ENCODE peak calls at places on chromosomes 5 and 9, in six cellular contexts. One of them, this sample, is unnamed.

GRCh38 chr9:132077881-132078280 is 1.8 kb downstream of the MED27 start:
- DNase-seq in fibroblast of mammary gland: peak
- DNase-seq in uterus: no peak
- DNase-seq in omental fat pad: no peak
- DNase-seq in cardiac muscle cell: no peak
- DNase-seq in NB4: no peak
- DNase-seq in this sample: no peak

GRCh38 chr9:133252301-133252776 is 22.7 kb downstream of the ABO start:
- DNase-seq in fibroblast of mammary gland: no peak
- DNase-seq in uterus: peak
- DNase-seq in omental fat pad: no peak
- DNase-seq in cardiac muscle cell: no peak
- DNase-seq in NB4: no peak
- DNase-seq in this sample: no peak

GRCh38 chr9:99127372-99128132 is 22.6 kb downstream of the TGFBR1 start:
- DNase-seq in fibroblast of mammary gland: peak
- DNase-seq in uterus: no peak
- DNase-seq in omental fat pad: no peak
- DNase-seq in cardiac muscle cell: no peak
- DNase-seq in NB4: no peak
- DNase-seq in this sample: no peak

GRCh38 chr5:61246768-61247307 is 84.6 kb upstream of the SMIM15 start:
- DNase-seq in fibroblast of mammary gland: no peak
- DNase-seq in uterus: no peak
- DNase-seq in omental fat pad: no peak
- DNase-seq in cardiac muscle cell: no peak
- DNase-seq in NB4: no peak
- DNase-seq in this sample: no peak

GRCh38 chr9:123406016-123406415 is 50.0 kb downstream of the CRB2 start:
- DNase-seq in fibroblast of mammary gland: no peak
- DNase-seq in uterus: no peak
- DNase-seq in omental fat pad: no peak
- DNase-seq in cardiac muscle cell: no peak
- DNase-seq in NB4: no peak
- DNase-seq in this sample: no peak

GRCh38 chr9:95104088-95104960 is 213.2 kb downstream of the FANCC start:
- DNase-seq in fibroblast of mammary gland: no peak
- DNase-seq in uterus: no peak
- DNase-seq in omental fat pad: no peak
- DNase-seq in cardiac muscle cell: no peak
- DNase-seq in NB4: no peak
- DNase-seq in this sample: no peak

GRCh38 chr9:26459959-26460358 is 432.6 kb downstream of the CAAP1 start:
- DNase-seq in fibroblast of mammary gland: no peak
- DNase-seq in uterus: no peak
- DNase-seq in omental fat pad: no peak
- DNase-seq in cardiac muscle cell: no peak
- DNase-seq in NB4: no peak
- DNase-seq in this sample: no peak

GRCh38 chr9:9560382-9561035 is 1052.3 kb downstream of the PTPRD start:
- DNase-seq in fibroblast of mammary gland: no peak
- DNase-seq in uterus: no peak
- DNase-seq in omental fat pad: no peak
- DNase-seq in cardiac muscle cell: no peak
- DNase-seq in NB4: no peak
- DNase-seq in this sample: no peak

GRCh38 chr5:66989286-66989685 is 207.3 kb downstream of the CD180 start:
- DNase-seq in fibroblast of mammary gland: no peak
- DNase-seq in uterus: no peak
- DNase-seq in omental fat pad: no peak
- DNase-seq in cardiac muscle cell: peak
- DNase-seq in NB4: no peak
- DNase-seq in this sample: no peak

GRCh38 chr5:14178671-14179211 is 35.6 kb downstream of the TRIO start:
- DNase-seq in fibroblast of mammary gland: peak
- DNase-seq in uterus: no peak
- DNase-seq in omental fat pad: no peak
- DNase-seq in cardiac muscle cell: peak
- DNase-seq in NB4: no peak
- DNase-seq in this sample: no peak

GRCh38 chr5:139385061-139385889 is 2.2 kb upstream of the SLC23A1 start:
- DNase-seq in fibroblast of mammary gland: no peak
- DNase-seq in uterus: no peak
- DNase-seq in omental fat pad: no peak
- DNase-seq in cardiac muscle cell: no peak
- DNase-seq in NB4: peak
- DNase-seq in this sample: no peak

GRCh38 chr5:57174850-57175525 is 1.1 kb downstream of the GPBP1 start:
- DNase-seq in fibroblast of mammary gland: no peak
- DNase-seq in uterus: no peak
- DNase-seq in omental fat pad: no peak
- DNase-seq in cardiac muscle cell: peak
- DNase-seq in NB4: no peak
- DNase-seq in this sample: no peak

GRCh38 chr5:61275841-61276240 is 56.2 kb upstream of the ZSWIM6 start:
- DNase-seq in fibroblast of mammary gland: peak
- DNase-seq in uterus: no peak
- DNase-seq in omental fat pad: no peak
- DNase-seq in cardiac muscle cell: no peak
- DNase-seq in NB4: peak
- DNase-seq in this sample: no peak

DNA sequence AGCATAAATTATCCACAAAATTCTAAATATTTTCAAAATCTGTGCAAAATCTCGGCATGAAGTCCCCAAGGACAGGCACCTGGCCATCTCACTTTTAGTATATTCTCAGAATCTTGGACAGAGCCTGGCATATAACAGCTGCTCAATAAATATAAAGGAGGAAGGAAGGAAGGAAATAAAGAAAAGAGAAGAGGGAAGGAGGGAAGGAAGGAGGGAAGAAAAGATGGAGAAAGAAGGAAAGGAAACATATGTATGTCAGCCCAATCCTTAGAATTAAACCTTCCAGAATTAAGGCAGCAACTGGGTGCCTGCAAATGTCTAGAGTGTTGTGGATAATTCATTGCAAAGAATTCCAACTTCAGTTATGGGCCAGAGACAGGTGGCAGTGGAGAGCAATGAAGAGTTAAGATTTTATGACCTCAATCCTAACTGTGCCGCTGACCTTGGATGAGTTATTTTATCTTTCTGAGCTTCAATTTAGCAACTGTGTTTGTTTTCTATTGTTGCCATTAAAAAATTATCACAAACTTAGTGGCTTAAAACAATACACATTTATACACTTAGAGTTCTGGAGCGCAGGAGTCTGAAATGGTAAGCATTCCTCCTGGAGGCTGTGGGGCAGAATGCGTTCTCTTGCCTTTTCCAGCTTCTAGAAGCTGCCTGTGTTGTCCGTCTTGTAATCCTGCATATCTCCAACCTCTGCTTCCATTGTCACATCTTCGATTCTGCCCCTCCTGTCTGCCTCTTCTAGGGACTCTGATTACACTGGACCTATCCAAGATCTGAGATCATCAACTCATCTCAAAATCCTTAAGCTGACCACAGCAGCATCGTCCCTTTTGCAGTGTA is 200.8 kb upstream of the MSX2 start:
- DNase-seq in fibroblast of mammary gland: no peak
- DNase-seq in uterus: no peak
- DNase-seq in omental fat pad: no peak
- DNase-seq in cardiac muscle cell: no peak
- DNase-seq in NB4: no peak
- DNase-seq in this sample: no peak
- TF ChIP-seq CTCF in fibroblast of mammary gland: peak
- TF ChIP-seq CTCF in uterus: no peak
- TF ChIP-seq CTCF in omental fat pad: no peak
- TF ChIP-seq CTCF in cardiac muscle cell: no peak
- TF ChIP-seq CTCF in NB4: no peak
- TF ChIP-seq CTCF in this sample: no peak

GRCh38 chr9:130327070-130327780 is 61.7 kb downstream of the HMCN2 start:
- DNase-seq in fibroblast of mammary gland: no peak
- DNase-seq in uterus: peak
- DNase-seq in omental fat pad: no peak
- DNase-seq in cardiac muscle cell: peak
- DNase-seq in NB4: peak
- DNase-seq in this sample: no peak
- TF ChIP-seq CTCF in fibroblast of mammary gland: peak
- TF ChIP-seq CTCF in uterus: peak
- TF ChIP-seq CTCF in omental fat pad: no peak
- TF ChIP-seq CTCF in cardiac muscle cell: peak
- TF ChIP-seq CTCF in NB4: peak
- TF ChIP-seq CTCF in this sample: no peak

GRCh38 chr5:96439477-96440184 is 6.6 kb upstream of the PCSK1 start:
- DNase-seq in fibroblast of mammary gland: peak
- DNase-seq in uterus: no peak
- DNase-seq in omental fat pad: no peak
- DNase-seq in cardiac muscle cell: no peak
- DNase-seq in NB4: no peak
- DNase-seq in this sample: no peak

GRCh38 chr5:96432245-96433065 is 593 bp downstream of the PCSK1 start:
- DNase-seq in fibroblast of mammary gland: peak
- DNase-seq in uterus: no peak
- DNase-seq in omental fat pad: no peak
- DNase-seq in cardiac muscle cell: no peak
- DNase-seq in NB4: no peak
- DNase-seq in this sample: no peak

GRCh38 chr5:96433066-96433447 is at the start of gene PCSK1:
- DNase-seq in fibroblast of mammary gland: peak
- DNase-seq in uterus: no peak
- DNase-seq in omental fat pad: no peak
- DNase-seq in cardiac muscle cell: no peak
- DNase-seq in NB4: no peak
- DNase-seq in this sample: no peak

GRCh38 chr5:96431376-96432244 is 1.4 kb downstream of the PCSK1 start:
- DNase-seq in fibroblast of mammary gland: peak
- DNase-seq in uterus: no peak
- DNase-seq in omental fat pad: peak
- DNase-seq in cardiac muscle cell: no peak
- DNase-seq in NB4: peak
- DNase-seq in this sample: no peak

DNA sequence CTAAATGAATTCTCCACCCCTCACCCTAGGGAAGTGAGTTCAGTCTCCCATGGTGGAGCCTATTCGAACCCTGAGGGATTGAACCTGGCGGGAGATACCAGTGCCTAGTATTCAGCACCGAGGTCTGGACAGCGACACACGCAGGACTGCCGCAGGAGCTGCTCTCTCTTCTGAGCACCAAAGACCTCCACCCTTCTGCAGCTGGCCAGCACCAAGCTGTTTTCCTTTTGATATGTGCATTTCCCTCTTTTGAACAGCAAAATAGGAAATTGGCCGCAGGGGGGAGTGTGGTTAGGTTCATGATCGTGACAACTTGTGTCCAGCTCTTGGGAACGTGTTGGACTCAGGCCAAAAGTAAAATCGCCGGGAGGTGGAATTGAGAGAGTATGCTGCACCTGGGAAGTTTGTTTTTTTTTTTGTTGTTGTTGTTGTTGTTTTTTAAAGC is 1.2 kb upstream of the PCSK1 start:
- DNase-seq in fibroblast of mammary gland: peak
- DNase-seq in uterus: no peak
- DNase-seq in omental fat pad: peak
- DNase-seq in cardiac muscle cell: peak
- DNase-seq in NB4: peak
- DNase-seq in this sample: no peak
- TF ChIP-seq CTCF in fibroblast of mammary gland: no peak
- TF ChIP-seq CTCF in uterus: no peak
- TF ChIP-seq CTCF in omental fat pad: no peak
- TF ChIP-seq CTCF in cardiac muscle cell: peak
- TF ChIP-seq CTCF in NB4: no peak
- TF ChIP-seq CTCF in this sample: no peak

DNA sequence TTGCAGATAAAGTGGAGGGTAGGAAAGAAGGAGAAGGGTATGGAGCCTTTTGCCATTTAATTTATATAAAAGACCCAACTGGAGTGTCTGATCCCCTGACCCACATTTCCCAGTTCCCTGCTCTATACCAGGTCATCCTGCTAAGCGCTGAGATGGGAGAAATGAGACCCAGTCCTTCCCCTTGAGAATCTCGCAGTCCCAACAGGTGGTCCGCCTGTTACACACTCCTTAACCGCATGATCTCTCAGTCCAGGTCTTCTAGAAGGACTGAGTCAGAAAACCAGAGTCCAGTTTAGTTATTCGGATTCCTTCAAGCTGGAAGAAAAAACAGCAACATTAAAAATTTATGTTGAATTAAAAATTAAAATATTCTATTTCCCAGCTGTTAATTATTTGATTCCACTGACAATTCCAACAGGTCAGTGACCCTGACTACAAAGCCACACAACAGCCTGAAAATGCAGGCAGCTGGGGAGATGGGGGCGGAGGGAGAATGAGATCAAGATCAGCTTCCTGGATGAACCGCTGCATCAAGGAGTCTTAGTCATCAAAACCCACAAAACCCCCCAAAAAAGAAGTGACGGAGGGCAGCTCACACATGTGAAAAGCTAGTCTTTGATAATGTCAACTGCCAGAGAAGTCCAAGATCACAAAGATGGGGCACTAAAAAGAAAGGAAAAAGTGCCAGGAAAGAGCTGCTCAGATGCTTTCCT is 44.0 kb downstream of the GGTA1 start:
- DNase-seq in fibroblast of mammary gland: peak
- DNase-seq in uterus: no peak
- DNase-seq in omental fat pad: no peak
- DNase-seq in cardiac muscle cell: no peak
- DNase-seq in NB4: peak
- DNase-seq in this sample: no peak
- TF ChIP-seq CTCF in fibroblast of mammary gland: no peak
- TF ChIP-seq CTCF in uterus: no peak
- TF ChIP-seq CTCF in omental fat pad: no peak
- TF ChIP-seq CTCF in cardiac muscle cell: no peak
- TF ChIP-seq CTCF in NB4: no peak
- TF ChIP-seq CTCF in this sample: no peak

DNA sequence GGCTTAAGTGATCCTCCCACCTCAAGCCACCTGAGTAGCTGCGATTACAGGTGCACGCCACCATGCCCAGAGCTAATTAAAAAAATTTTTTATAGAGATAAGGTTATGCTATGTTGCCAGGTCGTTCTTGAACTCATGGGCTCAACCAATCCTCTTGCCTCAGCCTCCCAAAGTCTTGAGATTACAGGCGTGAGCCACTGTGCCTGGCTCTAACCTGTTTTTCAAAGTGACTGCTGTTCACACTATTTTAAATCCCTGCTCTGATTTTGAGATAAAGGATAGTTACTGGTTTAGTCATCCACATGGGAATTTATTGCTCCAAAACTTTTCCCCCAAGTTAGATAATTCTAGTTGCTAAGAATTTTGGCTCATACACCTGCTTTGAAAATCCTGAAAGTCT is 48.2 kb upstream of the MTMR12 start:
- DNase-seq in fibroblast of mammary gland: no peak
- DNase-seq in uterus: no peak
- DNase-seq in omental fat pad: no peak
- DNase-seq in cardiac muscle cell: no peak
- DNase-seq in NB4: no peak
- DNase-seq in this sample: no peak
- TF ChIP-seq CTCF in fibroblast of mammary gland: no peak
- TF ChIP-seq CTCF in uterus: no peak
- TF ChIP-seq CTCF in omental fat pad: no peak
- TF ChIP-seq CTCF in cardiac muscle cell: no peak
- TF ChIP-seq CTCF in NB4: no peak
- TF ChIP-seq CTCF in this sample: no peak

GRCh38 chr5:170720179-170720578 is 63.3 kb upstream of the GABRP start:
- DNase-seq in fibroblast of mammary gland: no peak
- DNase-seq in uterus: no peak
- DNase-seq in omental fat pad: no peak
- DNase-seq in cardiac muscle cell: no peak
- DNase-seq in NB4: no peak
- DNase-seq in this sample: no peak
- TF ChIP-seq CTCF in fibroblast of mammary gland: no peak
- TF ChIP-seq CTCF in uterus: no peak
- TF ChIP-seq CTCF in omental fat pad: no peak
- TF ChIP-seq CTCF in cardiac muscle cell: no peak
- TF ChIP-seq CTCF in NB4: no peak
- TF ChIP-seq CTCF in this sample: no peak

This sample was measured in activated B cell treated with CpG ODN at 0.5 μM for 24 hours.